ENCODE peak calls at places on chromosome 9, in nine cellular contexts. Q is SK-N-SH, V is HCT116, R is GM23338, I is transverse colon, M is HL-60, A is sigmoid colon, P is suprapubic skin, K is breast epithelium. C is an unnamed sample.

GRCh38 chr9:116928884-116929283 is 241.8 kb downstream of the TRIM32 start:
- DNase-seq in Q (no peak), V (no peak), R (peak), I (no peak), M (no peak), A (no peak), P (no peak), K (no peak), C (no peak)

GRCh38 chr9:35826071-35826701 is 2.3 kb downstream of the FAM221B start:
- DNase-seq in Q (peak), V (peak), R (peak), I (no peak), M (peak), A (peak), P (no peak), K (no peak), C (no peak)

GRCh38 chr9:35423499-35423898 is 66.4 kb upstream of the RUSC2 start:
- DNase-seq in Q (no peak), V (no peak), R (no peak), I (no peak), M (no peak), A (no peak), P (no peak), K (no peak), C (no peak)

GRCh38 chr9:22037954-22038690 is 29.0 kb upstream of the CDKN2B start:
- DNase-seq in Q (peak), V (peak), R (peak), I (no peak), M (no peak), A (no peak), P (no peak), K (no peak), C (no peak)

GRCh38 chr9:91421022-91421765 is 2.4 kb downstream of the NFIL3 start:
- DNase-seq in Q (peak), V (no peak), R (peak), I (peak), M (no peak), A (peak), P (no peak), K (no peak), C (no peak)

GRCh38 chr9:16132513-16132912 is 579.7 kb downstream of the CCDC171 start:
- DNase-seq in Q (no peak), V (no peak), R (no peak), I (no peak), M (no peak), A (no peak), P (no peak), K (no peak), C (no peak)

GRCh38 chr9:37998881-37999311 is 70.1 kb downstream of the SHB start:
- DNase-seq in Q (no peak), V (peak), R (no peak), I (no peak), M (peak), A (peak), P (no peak), K (no peak), C (no peak)

GRCh38 chr9:78856144-78856543 is 559.2 kb downstream of the PSAT1 start:
- DNase-seq in Q (peak), V (no peak), R (no peak), I (no peak), M (no peak), A (no peak), P (no peak), K (no peak), C (no peak)

GRCh38 chr9:21967169-21967568 is 27.0 kb downstream of the CDKN2A start:
- DNase-seq in Q (no peak), V (no peak), R (peak), I (no peak), M (no peak), A (no peak), P (peak), K (no peak), C (no peak)

GRCh38 chr9:18909140-18910018 is 123.6 kb downstream of the SAXO1 start:
- DNase-seq in Q (no peak), V (no peak), R (no peak), I (no peak), M (no peak), A (no peak), P (no peak), K (no peak), C (peak)

DNA sequence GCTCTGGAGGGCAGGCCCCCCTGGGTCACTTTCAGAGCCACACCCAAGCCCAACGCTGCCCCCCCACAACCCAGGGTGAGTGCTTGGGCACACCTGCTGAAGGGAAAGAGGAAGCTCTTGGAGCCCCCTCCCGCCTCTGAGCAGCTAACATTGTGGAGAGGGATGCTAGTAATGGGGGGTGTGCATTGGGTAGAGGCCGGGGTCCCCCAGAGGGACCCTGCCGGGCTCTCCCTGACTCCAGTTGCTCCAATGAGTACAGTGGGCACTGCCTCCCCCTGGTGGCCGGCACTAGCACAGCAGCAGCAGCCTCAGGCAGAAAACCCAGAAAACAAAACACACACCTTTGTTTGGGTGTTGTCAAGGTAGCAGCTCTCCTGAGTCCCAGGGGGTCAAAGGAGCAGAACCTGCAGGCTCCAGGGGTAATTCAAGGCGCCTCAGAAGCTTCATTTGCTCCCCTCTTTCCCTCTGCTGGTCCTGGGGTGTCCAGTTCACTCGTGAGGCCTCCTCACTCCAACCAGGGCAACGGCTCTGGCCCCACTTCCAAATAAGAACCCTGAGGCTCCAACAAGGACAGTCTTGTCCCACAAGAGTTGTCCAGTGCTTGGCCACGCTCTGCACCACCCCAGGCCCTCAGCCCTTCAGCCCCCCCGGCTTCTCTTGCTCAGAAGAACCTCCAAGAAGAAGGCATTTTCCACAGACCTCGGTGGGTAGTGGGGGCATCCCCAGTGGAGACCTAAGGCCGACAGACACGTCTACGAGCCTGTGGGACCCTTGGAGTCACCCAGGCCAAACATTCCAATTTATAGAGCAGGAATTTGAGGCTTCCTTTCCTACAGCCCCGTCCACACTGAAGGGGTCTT is 16.1 kb downstream of the GBGT1 start:
- DNase-seq in Q (peak), V (peak), R (peak), I (peak), M (peak), A (peak), P (no peak), K (peak), C (peak)
- TF ChIP-seq POLR2AphosphoS5 in Q (no peak), V (no peak), R (no peak), I (no peak), M (no peak), A (no peak), P (no peak), K (peak), C (no peak)

GRCh38 chr9:89929721-89930480 is 325.1 kb downstream of the GADD45G start:
- DNase-seq in Q (peak), V (no peak), R (no peak), I (no peak), M (no peak), A (no peak), P (no peak), K (no peak), C (no peak)
- H3K27ac ChIP-seq in Q (peak), V (no peak), R (no peak), I (no peak), M (no peak), A (no peak), P (no peak), K (no peak), C (no peak)

DNA sequence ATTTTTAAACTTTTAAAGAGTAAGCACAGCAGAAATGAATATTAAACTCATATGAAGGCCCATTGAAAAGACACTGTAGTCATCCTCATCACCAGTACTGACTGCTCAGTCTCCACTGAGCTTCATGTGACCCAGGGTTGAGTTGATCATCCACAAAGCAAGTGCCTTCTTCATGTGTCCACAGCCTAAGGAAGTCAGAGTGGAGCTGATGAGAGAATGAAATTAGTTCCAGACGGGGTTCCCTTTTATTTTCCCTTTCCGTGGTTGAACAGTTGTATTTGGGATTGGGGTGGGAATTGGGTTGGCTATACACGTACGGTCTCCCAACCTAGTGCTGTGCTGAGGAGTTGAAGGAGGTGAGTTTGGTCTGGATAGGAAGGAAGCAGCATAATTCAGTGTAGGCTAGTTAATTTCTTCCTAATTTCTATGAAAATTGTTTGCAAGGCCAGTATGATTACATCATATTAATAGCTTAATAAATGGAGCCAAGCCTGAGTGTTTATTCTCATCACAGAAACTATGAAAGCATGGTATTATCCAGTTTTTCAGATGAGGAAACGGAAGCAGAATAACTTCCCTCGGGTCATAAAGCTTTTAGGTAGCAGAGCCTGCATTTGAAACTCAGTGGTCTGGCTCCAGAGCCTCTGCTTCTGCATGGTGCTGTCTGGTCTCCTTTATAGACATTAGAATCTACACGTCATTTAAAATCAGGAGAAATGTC is 103.9 kb upstream of the DMRT1 start:
- DNase-seq in Q (no peak), V (no peak), R (no peak), I (no peak), M (no peak), A (no peak), P (no peak), K (no peak), C (no peak)
- TF ChIP-seq POLR2AphosphoS5 in Q (no peak), V (no peak), R (no peak), I (no peak), M (no peak), A (no peak), P (no peak), K (no peak), C (peak)

GRCh38 chr9:136345281-136346156 is 18.0 kb downstream of the DNLZ start:
- DNase-seq in Q (peak), V (no peak), R (peak), I (peak), M (no peak), A (peak), P (peak), K (no peak), C (no peak)

GRCh38 chr9:136347472-136348256 is 15.9 kb downstream of the DNLZ start:
- DNase-seq in Q (peak), V (no peak), R (no peak), I (no peak), M (no peak), A (no peak), P (no peak), K (no peak), C (no peak)

GRCh38 chr9:136344544-136345280 is 17.4 kb downstream of the GPSM1 start:
- DNase-seq in Q (no peak), V (no peak), R (no peak), I (no peak), M (no peak), A (no peak), P (no peak), K (no peak), C (no peak)

GRCh38 chr9:136346927-136347465 is 16.5 kb downstream of the DNLZ start:
- DNase-seq in Q (no peak), V (no peak), R (no peak), I (no peak), M (no peak), A (no peak), P (no peak), K (no peak), C (no peak)

DNA sequence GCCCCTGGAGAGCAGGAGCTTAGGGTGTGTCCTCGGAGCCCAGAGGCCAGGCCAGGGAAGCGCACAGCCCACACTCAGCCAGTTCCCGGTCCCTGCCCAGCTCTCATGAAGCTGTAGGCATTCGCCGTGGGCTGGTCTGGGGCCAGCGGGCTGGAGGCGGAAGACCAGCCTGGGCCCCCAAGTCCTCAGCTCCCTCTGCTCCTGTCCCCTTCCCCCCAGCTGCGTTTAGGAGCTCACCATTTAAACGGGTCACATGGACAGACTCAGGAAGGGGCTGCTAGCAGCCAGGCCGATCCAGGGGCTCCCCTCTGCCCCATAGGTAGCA is 17.4 kb downstream of the DNLZ start:
- DNase-seq in Q (no peak), V (no peak), R (no peak), I (no peak), M (no peak), A (no peak), P (no peak), K (no peak), C (no peak)
- H3K27ac ChIP-seq in Q (peak), V (peak), R (no peak), I (no peak), M (no peak), A (no peak), P (no peak), K (peak), C (peak)

DNA sequence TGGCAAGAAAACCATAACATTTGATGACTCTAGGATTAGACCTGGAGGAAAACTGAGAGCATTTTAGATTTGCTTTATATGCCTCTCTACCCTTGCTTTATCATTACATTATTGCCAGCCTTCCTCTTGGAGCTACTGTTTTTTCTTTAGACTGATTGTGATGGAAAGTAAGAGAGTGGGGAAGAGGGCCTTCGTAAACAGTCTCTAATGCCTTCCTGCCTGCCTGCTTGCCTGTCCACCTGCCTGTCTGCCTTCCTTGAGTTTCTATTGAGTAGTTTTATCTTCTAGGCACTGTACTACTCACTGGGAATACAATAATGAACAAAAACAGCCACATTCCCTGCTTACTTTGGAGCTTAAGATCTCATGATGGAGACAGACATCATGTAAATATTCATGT is 189.3 kb downstream of the TRPM3 start:
- DNase-seq in Q (no peak), V (no peak), R (peak), I (no peak), M (no peak), A (no peak), P (no peak), K (no peak), C (no peak)
- TF ChIP-seq POLR2AphosphoS5 in Q (no peak), V (no peak), R (no peak), I (no peak), M (no peak), A (no peak), P (no peak), K (no peak), C (no peak)

C was measured in esophagus muscularis mucosa.